ENCODE peak calls at places on chromosomes 13 and 19, in nine cellular contexts. One of them, this sample, is unnamed.
A peak's percentile ranks its signal among the peaks of the same experiment; 100 is the strongest.

GRCh38 chr13:96822900-96823299 is 171.4 kb downstream of the OXGR1 start:
- DNase-seq in neuronal stem cell: no peak
- DNase-seq in stomach: peak; percentile 49
- DNase-seq in ovary: no peak
- DNase-seq in breast epithelium: no peak
- DNase-seq in lung: no peak
- DNase-seq in body of pancreas: peak; percentile 26
- DNase-seq in IMR-90: no peak
- DNase-seq in mucosa of descending colon: peak; percentile 58
- DNase-seq in this sample: no peak

GRCh38 chr13:106373304-106373988 is 162.0 kb downstream of the EFNB2 start:
- DNase-seq in neuronal stem cell: no peak
- DNase-seq in stomach: no peak
- DNase-seq in ovary: no peak
- DNase-seq in breast epithelium: no peak
- DNase-seq in lung: no peak
- DNase-seq in body of pancreas: no peak
- DNase-seq in IMR-90: no peak
- DNase-seq in mucosa of descending colon: no peak
- DNase-seq in this sample: no peak

GRCh38 chr13:111905609-111905945 is 161.4 kb upstream of the SOX1 start:
- DNase-seq in neuronal stem cell: no peak
- DNase-seq in stomach: no peak
- DNase-seq in ovary: no peak
- DNase-seq in breast epithelium: no peak
- DNase-seq in lung: no peak
- DNase-seq in body of pancreas: no peak
- DNase-seq in IMR-90: no peak
- DNase-seq in mucosa of descending colon: no peak
- DNase-seq in this sample: no peak

GRCh38 chr13:97339019-97339988 is 94.7 kb upstream of the RAP2A start:
- DNase-seq in neuronal stem cell: no peak
- DNase-seq in stomach: peak; percentile 29
- DNase-seq in ovary: peak; percentile 79
- DNase-seq in breast epithelium: no peak
- DNase-seq in lung: peak; percentile 47
- DNase-seq in body of pancreas: peak; percentile 61
- DNase-seq in IMR-90: peak; percentile 98
- DNase-seq in mucosa of descending colon: peak; percentile 25
- DNase-seq in this sample: no peak

GRCh38 chr19:1969176-1970002 is 28.4 kb downstream of the CSNK1G2 start:
- DNase-seq in neuronal stem cell: no peak
- DNase-seq in stomach: no peak
- DNase-seq in ovary: no peak
- DNase-seq in breast epithelium: no peak
- DNase-seq in lung: no peak
- DNase-seq in body of pancreas: no peak
- DNase-seq in IMR-90: no peak
- DNase-seq in mucosa of descending colon: no peak
- DNase-seq in this sample: no peak

GRCh38 chr13:29472317-29472961 is 123.0 kb downstream of the SLC7A1 start:
- DNase-seq in neuronal stem cell: no peak
- DNase-seq in stomach: peak; percentile 47
- DNase-seq in ovary: no peak
- DNase-seq in breast epithelium: no peak
- DNase-seq in lung: no peak
- DNase-seq in body of pancreas: peak; percentile 56
- DNase-seq in IMR-90: peak; percentile 58
- DNase-seq in mucosa of descending colon: peak; percentile 78
- DNase-seq in this sample: peak; percentile 9

GRCh38 chr19:46529622-46530451 is 34.2 kb upstream of the PNMA8B start:
- DNase-seq in neuronal stem cell: peak; percentile 73
- DNase-seq in stomach: peak; percentile 69
- DNase-seq in ovary: peak; percentile 39
- DNase-seq in breast epithelium: peak; percentile 32
- DNase-seq in lung: peak; percentile 67
- DNase-seq in body of pancreas: peak; percentile 67
- DNase-seq in IMR-90: peak; percentile 54
- DNase-seq in mucosa of descending colon: peak; percentile 63
- DNase-seq in this sample: peak; percentile 75

GRCh38 chr13:95714142-95714832 is 37.3 kb downstream of the DNAJC3 start:
- DNase-seq in neuronal stem cell: no peak
- DNase-seq in stomach: no peak
- DNase-seq in ovary: no peak
- DNase-seq in breast epithelium: no peak
- DNase-seq in lung: no peak
- DNase-seq in body of pancreas: no peak
- DNase-seq in IMR-90: peak; percentile 89
- DNase-seq in mucosa of descending colon: no peak
- DNase-seq in this sample: no peak

GRCh38 chr19:33785795-33786194 is 10.9 kb upstream of the KCTD15 start:
- DNase-seq in neuronal stem cell: no peak
- DNase-seq in stomach: no peak
- DNase-seq in ovary: no peak
- DNase-seq in breast epithelium: no peak
- DNase-seq in lung: no peak
- DNase-seq in body of pancreas: no peak
- DNase-seq in IMR-90: peak; percentile 70
- DNase-seq in mucosa of descending colon: no peak
- DNase-seq in this sample: no peak

GRCh38 chr13:111975539-111976473 is 91.1 kb upstream of the SOX1 start:
- DNase-seq in neuronal stem cell: no peak
- DNase-seq in stomach: no peak
- DNase-seq in ovary: no peak
- DNase-seq in breast epithelium: no peak
- DNase-seq in lung: no peak
- DNase-seq in body of pancreas: no peak
- DNase-seq in IMR-90: no peak
- DNase-seq in mucosa of descending colon: no peak
- DNase-seq in this sample: no peak

GRCh38 chr13:94298346-94298745 is 181.1 kb downstream of the DCT start:
- DNase-seq in neuronal stem cell: no peak
- DNase-seq in stomach: no peak
- DNase-seq in ovary: no peak
- DNase-seq in breast epithelium: no peak
- DNase-seq in lung: no peak
- DNase-seq in body of pancreas: no peak
- DNase-seq in IMR-90: no peak
- DNase-seq in mucosa of descending colon: no peak
- DNase-seq in this sample: no peak

GRCh38 chr13:24610956-24611355 is 69.3 kb upstream of the ATP12A start:
- DNase-seq in neuronal stem cell: no peak
- DNase-seq in stomach: no peak
- DNase-seq in ovary: no peak
- DNase-seq in breast epithelium: no peak
- DNase-seq in lung: no peak
- DNase-seq in body of pancreas: no peak
- DNase-seq in IMR-90: no peak
- DNase-seq in mucosa of descending colon: no peak
- DNase-seq in this sample: no peak

GRCh38 chr19:33449799-33450198 is 71.8 kb downstream of the PEPD start:
- DNase-seq in neuronal stem cell: no peak
- DNase-seq in stomach: no peak
- DNase-seq in ovary: no peak
- DNase-seq in breast epithelium: no peak
- DNase-seq in lung: no peak
- DNase-seq in body of pancreas: no peak
- DNase-seq in IMR-90: no peak
- DNase-seq in mucosa of descending colon: no peak
- DNase-seq in this sample: no peak

GRCh38 chr19:1618157-1619093 is 13.2 kb upstream of the UQCR11 start:
- DNase-seq in neuronal stem cell: no peak
- DNase-seq in stomach: peak; percentile 39
- DNase-seq in ovary: no peak
- DNase-seq in breast epithelium: no peak
- DNase-seq in lung: no peak
- DNase-seq in body of pancreas: peak; percentile 66
- DNase-seq in IMR-90: no peak
- DNase-seq in mucosa of descending colon: peak; percentile 66
- DNase-seq in this sample: peak; percentile 18

GRCh38 chr13:106349080-106349841 is 186.2 kb downstream of the EFNB2 start:
- DNase-seq in neuronal stem cell: peak; percentile 38
- DNase-seq in stomach: peak; percentile 69
- DNase-seq in ovary: no peak
- DNase-seq in breast epithelium: no peak
- DNase-seq in lung: peak; percentile 46
- DNase-seq in body of pancreas: peak; percentile 22
- DNase-seq in IMR-90: peak; percentile 34
- DNase-seq in mucosa of descending colon: peak; percentile 70
- DNase-seq in this sample: no peak

DNA sequence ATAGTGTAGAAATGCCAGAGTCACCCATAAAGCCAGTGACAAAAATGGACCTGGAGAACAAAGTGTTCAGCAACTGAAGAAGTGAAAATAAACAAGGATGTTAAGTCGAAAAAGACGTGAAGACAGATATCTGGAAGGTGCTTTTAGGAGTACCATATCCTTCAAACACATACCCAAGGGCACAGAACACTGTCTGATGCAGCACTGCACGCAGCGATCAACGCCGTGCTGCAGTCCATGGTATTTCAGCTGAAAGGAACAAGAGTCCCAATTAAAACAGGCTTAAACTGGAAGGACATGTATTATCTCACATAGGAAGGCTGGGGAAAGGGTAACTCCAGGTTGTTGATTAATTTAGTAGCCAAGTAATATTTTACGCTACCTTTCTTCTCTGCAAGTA is 108.2 kb downstream of the SGCG start:
- DNase-seq in neuronal stem cell: no peak
- DNase-seq in stomach: no peak
- DNase-seq in ovary: no peak
- DNase-seq in breast epithelium: no peak
- DNase-seq in lung: no peak
- DNase-seq in body of pancreas: no peak
- DNase-seq in IMR-90: no peak
- DNase-seq in mucosa of descending colon: no peak
- DNase-seq in this sample: no peak
- H3K4me3 ChIP-seq in neuronal stem cell: no peak overlapping the region
- H3K4me3 ChIP-seq in stomach: no peak overlapping the region
- H3K4me3 ChIP-seq in ovary: no peak overlapping the region
- H3K4me3 ChIP-seq in breast epithelium: no peak overlapping the region
- H3K4me3 ChIP-seq in lung: no peak overlapping the region
- H3K4me3 ChIP-seq in body of pancreas: no peak overlapping the region
- H3K4me3 ChIP-seq in IMR-90: no peak overlapping the region
- H3K4me3 ChIP-seq in mucosa of descending colon: no peak overlapping the region
- H3K4me3 ChIP-seq in this sample: no peak overlapping the region

GRCh38 chr19:54206030-54206830 is 5.6 kb downstream of the RPS9 start:
- DNase-seq in neuronal stem cell: no peak
- DNase-seq in stomach: no peak
- DNase-seq in ovary: no peak
- DNase-seq in breast epithelium: no peak
- DNase-seq in lung: no peak
- DNase-seq in body of pancreas: no peak
- DNase-seq in IMR-90: no peak
- DNase-seq in mucosa of descending colon: no peak
- DNase-seq in this sample: no peak
- H3K36me3 ChIP-seq in neuronal stem cell: peaks cover 72% of the 10 kb centered on the region
- H3K36me3 ChIP-seq in stomach: peaks cover 72% of the 10 kb centered on the region
- H3K36me3 ChIP-seq in ovary: no peaks in the 10 kb centered on the region
- H3K36me3 ChIP-seq in breast epithelium: peaks cover 4% of the 10 kb centered on the region
- H3K36me3 ChIP-seq in lung: peaks cover 31% of the 10 kb centered on the region
- H3K36me3 ChIP-seq in body of pancreas: peaks cover 30% of the 10 kb centered on the region
- H3K36me3 ChIP-seq in IMR-90: peaks cover 61% of the 10 kb centered on the region
- H3K36me3 ChIP-seq in mucosa of descending colon: peaks cover 7% of the 10 kb centered on the region
- H3K36me3 ChIP-seq in this sample: peaks cover 61% of the 10 kb centered on the region

GRCh38 chr19:12792048-12792852 is 964 bp downstream of the JUNB start:
- DNase-seq in neuronal stem cell: no peak
- DNase-seq in stomach: peak; percentile 77
- DNase-seq in ovary: peak; percentile 76
- DNase-seq in breast epithelium: peak; percentile 63
- DNase-seq in lung: peak; percentile 80
- DNase-seq in body of pancreas: peak; percentile 81
- DNase-seq in IMR-90: peak; percentile 55
- DNase-seq in mucosa of descending colon: peak; percentile 79
- DNase-seq in this sample: peak; percentile 91

GRCh38 chr19:12790628-12791344 is 500 bp upstream of the JUNB start:
- DNase-seq in neuronal stem cell: no peak
- DNase-seq in stomach: no peak
- DNase-seq in ovary: no peak
- DNase-seq in breast epithelium: no peak
- DNase-seq in lung: no peak
- DNase-seq in body of pancreas: no peak
- DNase-seq in IMR-90: no peak
- DNase-seq in mucosa of descending colon: peak; percentile 55
- DNase-seq in this sample: no peak

GRCh38 chr19:12792853-12793289 is 1.6 kb downstream of the JUNB start:
- DNase-seq in neuronal stem cell: no peak
- DNase-seq in stomach: no peak
- DNase-seq in ovary: peak; percentile 25
- DNase-seq in breast epithelium: no peak
- DNase-seq in lung: no peak
- DNase-seq in body of pancreas: no peak
- DNase-seq in IMR-90: no peak
- DNase-seq in mucosa of descending colon: peak; percentile 59
- DNase-seq in this sample: no peak

GRCh38 chr19:12789904-12790619 is 1.2 kb upstream of the JUNB start:
- DNase-seq in neuronal stem cell: peak; percentile 95
- DNase-seq in stomach: peak; percentile 96
- DNase-seq in ovary: peak; percentile 98
- DNase-seq in breast epithelium: peak; percentile 96
- DNase-seq in lung: peak; percentile 96
- DNase-seq in body of pancreas: peak; percentile 98
- DNase-seq in IMR-90: peak; percentile 93
- DNase-seq in mucosa of descending colon: peak; percentile 93
- DNase-seq in this sample: peak; percentile 91

GRCh38 chr19:12791345-12792047 is at the start of gene JUNB:
- DNase-seq in neuronal stem cell: no peak
- DNase-seq in stomach: peak; percentile 99
- DNase-seq in ovary: peak; percentile 98
- DNase-seq in breast epithelium: peak; percentile 98
- DNase-seq in lung: peak; percentile 98
- DNase-seq in body of pancreas: peak; percentile 99
- DNase-seq in IMR-90: peak; percentile 96
- DNase-seq in mucosa of descending colon: peak; percentile 98
- DNase-seq in this sample: peak; percentile 98
- H3K4me1 ChIP-seq in neuronal stem cell: peaks cover 43% of the 10 kb centered on the region
- H3K4me1 ChIP-seq in stomach: peaks cover 58% of the 10 kb centered on the region
- H3K4me1 ChIP-seq in ovary: peaks cover 8% of the 10 kb centered on the region
- H3K4me1 ChIP-seq in breast epithelium: peaks cover 6% of the 10 kb centered on the region
- H3K4me1 ChIP-seq in lung: no peaks in the 10 kb centered on the region
- H3K4me1 ChIP-seq in body of pancreas: peaks cover 63% of the 10 kb centered on the region
- H3K4me1 ChIP-seq in IMR-90: peaks cover 19% of the 10 kb centered on the region
- H3K4me1 ChIP-seq in mucosa of descending colon: peaks cover 46% of the 10 kb centered on the region
- H3K4me1 ChIP-seq in this sample: peaks cover 60% of the 10 kb centered on the region

DNA sequence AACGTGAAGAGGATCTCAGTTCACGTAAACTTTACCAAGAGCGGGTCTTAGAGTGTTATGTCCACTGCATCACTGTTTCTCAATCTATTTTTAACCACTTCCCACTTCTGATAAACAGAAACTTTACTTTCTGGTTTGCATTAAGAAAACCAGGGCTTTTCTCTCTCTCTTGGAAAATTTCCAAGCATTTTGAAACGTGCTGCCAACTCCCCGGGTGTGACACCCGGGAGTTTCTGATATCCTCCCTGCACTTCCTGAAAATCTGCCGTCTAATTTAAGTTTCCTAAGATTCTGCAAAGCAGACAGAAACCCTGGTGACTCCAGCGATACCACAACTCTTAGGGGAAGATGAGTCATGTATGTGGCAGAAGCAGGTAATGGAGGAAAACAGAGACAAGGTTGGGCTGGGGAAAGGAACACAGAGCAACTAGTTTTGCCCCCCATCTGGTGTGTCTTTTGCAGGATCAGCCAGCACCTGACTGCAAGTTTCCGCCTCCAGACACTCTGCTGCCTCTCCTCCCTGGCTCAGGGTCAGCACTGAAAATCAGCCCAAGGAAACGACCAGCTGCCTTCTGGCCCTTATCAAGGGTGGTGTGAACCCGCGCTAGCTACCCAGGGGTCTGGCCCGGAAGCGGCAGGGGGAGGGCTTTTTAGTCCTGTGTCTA is 11.4 kb upstream of the FFAR2 start:
- DNase-seq in neuronal stem cell: no peak
- DNase-seq in stomach: peak; percentile 33
- DNase-seq in ovary: peak; percentile 39
- DNase-seq in breast epithelium: no peak
- DNase-seq in lung: no peak
- DNase-seq in body of pancreas: peak; percentile 42
- DNase-seq in IMR-90: no peak
- DNase-seq in mucosa of descending colon: peak; percentile 59
- DNase-seq in this sample: no peak
- H3K4me3 ChIP-seq in neuronal stem cell: no peak overlapping the region
- H3K4me3 ChIP-seq in stomach: no peak overlapping the region
- H3K4me3 ChIP-seq in ovary: no peak overlapping the region
- H3K4me3 ChIP-seq in breast epithelium: peak overlapping the region; percentile 43
- H3K4me3 ChIP-seq in lung: no peak overlapping the region
- H3K4me3 ChIP-seq in body of pancreas: no peak overlapping the region
- H3K4me3 ChIP-seq in IMR-90: no peak overlapping the region
- H3K4me3 ChIP-seq in mucosa of descending colon: no peak overlapping the region
- H3K4me3 ChIP-seq in this sample: no peak overlapping the region